ENCODE peak calls at places on chromosomes 11 and 22, in seven cellular contexts. One of them, this sample, is unnamed.

GRCh38 chr11:116186592-116186991 is 586.2 kb downstream of the BUD13 start:
- DNase-seq in AG04450: no peak
- DNase-seq in upper lobe of right lung: no peak
- DNase-seq in colonic mucosa: no peak
- DNase-seq in HFFc6: no peak
- DNase-seq in RWPE1: no peak
- DNase-seq in B cell: no peak
- DNase-seq in this sample: no peak

GRCh38 chr11:116970485-116971292 is 127.5 kb downstream of the SIK3 start:
- DNase-seq in AG04450: no peak
- DNase-seq in upper lobe of right lung: no peak
- DNase-seq in colonic mucosa: peak
- DNase-seq in HFFc6: no peak
- DNase-seq in RWPE1: no peak
- DNase-seq in B cell: no peak
- DNase-seq in this sample: peak

GRCh38 chr11:112174789-112175595 is at the start of gene BCO2:
- DNase-seq in AG04450: no peak
- DNase-seq in upper lobe of right lung: peak
- DNase-seq in colonic mucosa: peak
- DNase-seq in HFFc6: peak
- DNase-seq in RWPE1: peak
- DNase-seq in B cell: peak
- DNase-seq in this sample: peak

GRCh38 chr22:20442485-20443284 is 5.1 kb upstream of the SCARF2 start:
- DNase-seq in AG04450: no peak
- DNase-seq in upper lobe of right lung: no peak
- DNase-seq in colonic mucosa: no peak
- DNase-seq in HFFc6: no peak
- DNase-seq in RWPE1: no peak
- DNase-seq in B cell: no peak
- DNase-seq in this sample: no peak

GRCh38 chr11:37468344-37468743 is 870.3 kb upstream of the RAG2 start:
- DNase-seq in AG04450: no peak
- DNase-seq in upper lobe of right lung: no peak
- DNase-seq in colonic mucosa: no peak
- DNase-seq in HFFc6: no peak
- DNase-seq in RWPE1: no peak
- DNase-seq in B cell: no peak
- DNase-seq in this sample: no peak

GRCh38 chr11:73757598-73757997 is 3.3 kb downstream of the RAB6A start:
- DNase-seq in AG04450: no peak
- DNase-seq in upper lobe of right lung: no peak
- DNase-seq in colonic mucosa: no peak
- DNase-seq in HFFc6: no peak
- DNase-seq in RWPE1: peak
- DNase-seq in B cell: no peak
- DNase-seq in this sample: no peak

GRCh38 chr11:4443479-4443878 is 5.6 kb upstream of the OR52K2 start:
- DNase-seq in AG04450: no peak
- DNase-seq in upper lobe of right lung: no peak
- DNase-seq in colonic mucosa: no peak
- DNase-seq in HFFc6: no peak
- DNase-seq in RWPE1: no peak
- DNase-seq in B cell: no peak
- DNase-seq in this sample: no peak

GRCh38 chr11:95327273-95327948 is 96.4 kb upstream of the SESN3 start:
- DNase-seq in AG04450: no peak
- DNase-seq in upper lobe of right lung: no peak
- DNase-seq in colonic mucosa: no peak
- DNase-seq in HFFc6: no peak
- DNase-seq in RWPE1: no peak
- DNase-seq in B cell: no peak
- DNase-seq in this sample: no peak

GRCh38 chr11:16815047-16815767 is 76.8 kb downstream of the C11orf58 start:
- DNase-seq in AG04450: no peak
- DNase-seq in upper lobe of right lung: peak
- DNase-seq in colonic mucosa: peak
- DNase-seq in HFFc6: no peak
- DNase-seq in RWPE1: no peak
- DNase-seq in B cell: no peak
- DNase-seq in this sample: no peak

GRCh38 chr22:39363751-39364484 is 14.1 kb downstream of the SYNGR1 start:
- DNase-seq in AG04450: no peak
- DNase-seq in upper lobe of right lung: no peak
- DNase-seq in colonic mucosa: no peak
- DNase-seq in HFFc6: no peak
- DNase-seq in RWPE1: no peak
- DNase-seq in B cell: no peak
- DNase-seq in this sample: no peak

GRCh38 chr11:120236169-120237107 is 3.5 kb upstream of the POU2F3 start:
- DNase-seq in AG04450: no peak
- DNase-seq in upper lobe of right lung: no peak
- DNase-seq in colonic mucosa: no peak
- DNase-seq in HFFc6: peak
- DNase-seq in RWPE1: peak
- DNase-seq in B cell: no peak
- DNase-seq in this sample: no peak

GRCh38 chr11:125375146-125375545 is 120.9 kb downstream of the FEZ1 start:
- DNase-seq in AG04450: no peak
- DNase-seq in upper lobe of right lung: no peak
- DNase-seq in colonic mucosa: no peak
- DNase-seq in HFFc6: no peak
- DNase-seq in RWPE1: no peak
- DNase-seq in B cell: no peak
- DNase-seq in this sample: no peak

GRCh38 chr22:46577361-46578249 is 40.2 kb upstream of the CELSR1 start:
- DNase-seq in AG04450: no peak
- DNase-seq in upper lobe of right lung: peak
- DNase-seq in colonic mucosa: no peak
- DNase-seq in HFFc6: no peak
- DNase-seq in RWPE1: no peak
- DNase-seq in B cell: peak
- DNase-seq in this sample: peak

GRCh38 chr11:83836883-83837654 is 550.9 kb upstream of the CCDC90B start:
- DNase-seq in AG04450: no peak
- DNase-seq in upper lobe of right lung: no peak
- DNase-seq in colonic mucosa: peak
- DNase-seq in HFFc6: peak
- DNase-seq in RWPE1: peak
- DNase-seq in B cell: peak
- DNase-seq in this sample: peak

GRCh38 chr22:47356433-47357011 is 594.1 kb downstream of the TBC1D22A start:
- DNase-seq in AG04450: no peak
- DNase-seq in upper lobe of right lung: no peak
- DNase-seq in colonic mucosa: no peak
- DNase-seq in HFFc6: no peak
- DNase-seq in RWPE1: no peak
- DNase-seq in B cell: no peak
- DNase-seq in this sample: no peak

GRCh38 chr22:32335471-32335870 is 22.2 kb upstream of the RFPL3 start:
- DNase-seq in AG04450: no peak
- DNase-seq in upper lobe of right lung: peak
- DNase-seq in colonic mucosa: no peak
- DNase-seq in HFFc6: no peak
- DNase-seq in RWPE1: no peak
- DNase-seq in B cell: no peak
- DNase-seq in this sample: no peak

GRCh38 chr22:38148252-38148651 is 33.4 kb downstream of the PLA2G6 start:
- DNase-seq in AG04450: peak
- DNase-seq in upper lobe of right lung: peak
- DNase-seq in colonic mucosa: no peak
- DNase-seq in HFFc6: no peak
- DNase-seq in RWPE1: peak
- DNase-seq in B cell: no peak
- DNase-seq in this sample: no peak

GRCh38 chr11:61745796-61746653 is 6.4 kb upstream of the MYRF start:
- DNase-seq in AG04450: no peak
- DNase-seq in upper lobe of right lung: no peak
- DNase-seq in colonic mucosa: no peak
- DNase-seq in HFFc6: no peak
- DNase-seq in RWPE1: no peak
- DNase-seq in B cell: no peak
- DNase-seq in this sample: no peak

GRCh38 chr11:61742391-61742790 is 10.0 kb upstream of the MYRF start:
- DNase-seq in AG04450: no peak
- DNase-seq in upper lobe of right lung: peak
- DNase-seq in colonic mucosa: peak
- DNase-seq in HFFc6: no peak
- DNase-seq in RWPE1: no peak
- DNase-seq in B cell: no peak
- DNase-seq in this sample: no peak

GRCh38 chr11:61744181-61744580 is 8.3 kb upstream of the MYRF start:
- DNase-seq in AG04450: no peak
- DNase-seq in upper lobe of right lung: no peak
- DNase-seq in colonic mucosa: no peak
- DNase-seq in HFFc6: no peak
- DNase-seq in RWPE1: no peak
- DNase-seq in B cell: no peak
- DNase-seq in this sample: no peak

GRCh38 chr11:61744609-61745156 is 7.8 kb upstream of the MYRF start:
- DNase-seq in AG04450: no peak
- DNase-seq in upper lobe of right lung: no peak
- DNase-seq in colonic mucosa: no peak
- DNase-seq in HFFc6: no peak
- DNase-seq in RWPE1: no peak
- DNase-seq in B cell: no peak
- DNase-seq in this sample: no peak

GRCh38 chr11:61743486-61744095 is 8.8 kb upstream of the MYRF start:
- DNase-seq in AG04450: no peak
- DNase-seq in upper lobe of right lung: no peak
- DNase-seq in colonic mucosa: no peak
- DNase-seq in HFFc6: no peak
- DNase-seq in RWPE1: no peak
- DNase-seq in B cell: no peak
- DNase-seq in this sample: no peak
- TF ChIP-seq CTCF in AG04450: no peak
- TF ChIP-seq CTCF in upper lobe of right lung: no peak
- TF ChIP-seq CTCF in colonic mucosa: no peak
- TF ChIP-seq CTCF in HFFc6: no peak
- TF ChIP-seq CTCF in RWPE1: no peak
- TF ChIP-seq CTCF in B cell: no peak
- TF ChIP-seq CTCF in this sample: no peak

GRCh38 chr11:109644158-109644557 is 222.2 kb downstream of the C11orf87 start:
- DNase-seq in AG04450: no peak
- DNase-seq in upper lobe of right lung: no peak
- DNase-seq in colonic mucosa: no peak
- DNase-seq in HFFc6: no peak
- DNase-seq in RWPE1: no peak
- DNase-seq in B cell: no peak
- DNase-seq in this sample: no peak

DNA sequence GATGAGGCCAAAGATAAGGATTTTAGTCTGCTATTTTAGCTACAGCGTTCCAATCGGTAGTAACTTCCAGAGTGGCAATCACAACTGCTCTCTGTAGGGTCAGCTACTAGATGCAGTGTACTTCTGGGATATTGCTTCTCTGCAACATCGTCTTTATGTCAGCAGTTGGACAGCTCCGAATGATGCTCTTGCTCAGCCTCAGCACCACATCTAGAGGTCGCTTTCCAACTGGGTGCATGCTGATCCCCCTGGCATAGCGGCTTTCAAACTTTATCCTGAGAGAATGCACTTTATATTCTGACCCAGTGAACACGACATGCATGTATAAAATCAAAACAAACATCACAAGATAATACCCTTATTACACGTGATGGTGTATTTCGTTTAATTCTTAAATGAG is 219.6 kb downstream of the C11orf87 start:
- DNase-seq in AG04450: peak
- DNase-seq in upper lobe of right lung: no peak
- DNase-seq in colonic mucosa: no peak
- DNase-seq in HFFc6: peak
- DNase-seq in RWPE1: peak
- DNase-seq in B cell: no peak
- DNase-seq in this sample: peak
- TF ChIP-seq CTCF in AG04450: peak
- TF ChIP-seq CTCF in upper lobe of right lung: no peak
- TF ChIP-seq CTCF in colonic mucosa: no peak
- TF ChIP-seq CTCF in HFFc6: peak
- TF ChIP-seq CTCF in RWPE1: no peak
- TF ChIP-seq CTCF in B cell: no peak
- TF ChIP-seq CTCF in this sample: no peak

DNA sequence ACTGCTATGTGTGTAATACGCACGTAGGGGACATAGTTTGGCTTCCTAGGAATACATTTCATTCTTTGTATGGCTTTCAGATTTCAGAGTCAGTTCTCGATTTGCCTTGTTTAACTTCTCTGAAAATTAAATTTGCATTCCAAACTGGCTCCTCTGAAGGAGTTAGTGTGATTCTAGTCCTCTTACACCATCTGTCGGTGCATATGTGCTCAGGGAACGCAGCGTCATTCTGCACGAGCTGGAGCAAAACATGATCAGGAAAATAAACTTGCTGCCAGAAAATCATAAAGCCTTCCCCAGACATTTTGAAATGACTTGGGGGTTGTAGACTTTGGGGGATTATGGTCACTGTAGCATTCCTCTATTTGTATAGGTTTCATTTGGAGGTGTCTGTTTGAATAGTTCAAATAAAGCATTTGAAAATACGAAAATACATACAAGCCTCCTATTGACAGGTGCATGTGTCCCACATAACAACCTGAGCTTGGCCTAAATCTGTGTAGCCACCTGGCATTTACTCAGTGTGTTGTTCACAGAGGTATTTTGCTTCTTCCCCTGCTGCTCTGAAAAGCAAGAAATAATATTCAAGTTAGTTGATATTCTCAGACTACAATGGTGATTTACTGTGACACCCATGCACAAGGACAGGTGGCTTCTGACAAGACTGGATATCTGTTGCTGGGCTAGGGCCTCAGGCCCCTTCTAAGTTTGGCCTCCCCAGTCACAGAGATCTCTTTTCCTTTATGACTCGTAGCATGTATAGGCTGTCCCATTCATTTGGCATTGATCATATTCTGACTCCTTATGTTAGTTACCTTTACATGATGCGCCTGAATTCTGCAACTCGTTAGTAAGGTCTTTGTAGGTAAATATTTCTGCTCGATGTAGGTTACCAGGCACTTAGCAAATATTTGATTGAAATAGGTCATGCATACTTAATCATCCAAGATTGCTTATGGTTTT is 81.6 kb upstream of the SORL1-AS1 start:
- DNase-seq in AG04450: no peak
- DNase-seq in upper lobe of right lung: no peak
- DNase-seq in colonic mucosa: no peak
- DNase-seq in HFFc6: peak
- DNase-seq in RWPE1: no peak
- DNase-seq in B cell: peak
- DNase-seq in this sample: no peak
- TF ChIP-seq CTCF in AG04450: peak
- TF ChIP-seq CTCF in upper lobe of right lung: peak
- TF ChIP-seq CTCF in colonic mucosa: no peak
- TF ChIP-seq CTCF in HFFc6: peak
- TF ChIP-seq CTCF in RWPE1: no peak
- TF ChIP-seq CTCF in B cell: no peak
- TF ChIP-seq CTCF in this sample: no peak

DNA sequence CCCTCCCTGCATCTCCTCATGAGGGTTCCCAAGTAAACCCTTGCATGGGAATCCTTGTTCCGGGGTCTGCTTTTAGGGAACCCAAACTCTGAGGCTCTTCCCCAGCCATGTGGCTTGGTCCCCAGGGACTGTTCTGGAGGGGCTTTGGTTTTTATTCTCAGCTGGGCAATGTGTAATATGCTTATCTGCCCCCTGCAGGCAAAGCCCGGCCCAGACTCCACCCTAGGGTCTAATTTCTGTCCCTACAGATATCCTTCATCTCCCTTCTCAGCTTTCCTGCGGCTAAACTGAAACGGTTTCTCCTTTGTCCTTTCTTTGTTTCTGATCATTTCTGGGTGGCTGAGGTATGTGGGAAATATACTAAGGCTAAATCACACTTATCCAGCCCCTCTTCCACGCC is 37.1 kb downstream of the TST start:
- DNase-seq in AG04450: no peak
- DNase-seq in upper lobe of right lung: no peak
- DNase-seq in colonic mucosa: no peak
- DNase-seq in HFFc6: no peak
- DNase-seq in RWPE1: no peak
- DNase-seq in B cell: no peak
- DNase-seq in this sample: no peak
- TF ChIP-seq CTCF in AG04450: no peak
- TF ChIP-seq CTCF in upper lobe of right lung: no peak
- TF ChIP-seq CTCF in colonic mucosa: no peak
- TF ChIP-seq CTCF in HFFc6: peak
- TF ChIP-seq CTCF in RWPE1: no peak
- TF ChIP-seq CTCF in B cell: no peak
- TF ChIP-seq CTCF in this sample: no peak